ENCODE peak calls at places on chromosomes 16 and 17, in nine cellular contexts. C, N, A, K, R, Y, F, J and I are unnamed samples.

GRCh38 chr16:57773680-57774295 is 28.5 kb downstream of the KIFC3 start:
- DNase-seq in J (peak), A (peak), K (no peak), R (no peak), Y (no peak), C (no peak), F (no peak), N (no peak), I (no peak)

GRCh38 chr17:55175788-55176425 is 88.9 kb upstream of the HLF start:
- DNase-seq in C (no peak), J (no peak), A (no peak), K (no peak), R (no peak), N (no peak), Y (no peak), F (no peak), I (no peak)

GRCh38 chr17:18185832-18186231 is 2.2 kb downstream of the ALKBH5 start:
- DNase-seq in C (no peak), A (no peak), K (no peak), Y (no peak), R (no peak), N (no peak), F (no peak), J (no peak), I (no peak)

GRCh38 chr16:85082553-85083050 is 29.7 kb downstream of the CIBAR2 start:
- DNase-seq in A (no peak), J (no peak), C (no peak), Y (no peak), R (no peak), K (no peak), F (no peak), N (no peak), I (no peak)

GRCh38 chr17:32625971-32626370 is 139.2 kb downstream of the CDK5R1 start:
- DNase-seq in A (peak), Y (peak), F (no peak), J (no peak), C (no peak), K (no peak), R (no peak), N (no peak), I (no peak)

GRCh38 chr16:81997738-81998137 is 13.5 kb downstream of the SDR42E1 start:
- DNase-seq in A (no peak), J (no peak), R (no peak), Y (no peak), K (peak), C (no peak), N (no peak), F (no peak), I (peak)

GRCh38 chr17:9255838-9256237 is 234.5 kb downstream of the NTN1 start:
- DNase-seq in K (no peak), J (no peak), F (no peak), N (no peak), C (no peak), A (no peak), Y (no peak), R (no peak), I (no peak)

GRCh38 chr17:37699285-37699973 is 45.4 kb downstream of the HNF1B start:
- DNase-seq in K (no peak), R (no peak), N (no peak), Y (no peak), A (no peak), J (no peak), F (no peak), C (no peak), I (no peak)

GRCh38 chr17:6421700-6422604 is 13.0 kb downstream of the AIPL1 start:
- DNase-seq in J (peak), A (peak), C (peak), F (peak), K (peak), R (peak), Y (peak), N (peak), I (peak)

GRCh38 chr16:53417011-53417410 is 17.3 kb upstream of the RBL2 start:
- DNase-seq in N (no peak), C (no peak), F (no peak), K (no peak), A (no peak), Y (no peak), R (no peak), J (no peak), I (no peak)

GRCh38 chr16:55588799-55589198 is 22.3 kb downstream of the CAPNS2 start:
- DNase-seq in C (no peak), N (no peak), R (no peak), K (no peak), F (no peak), J (no peak), A (no peak), Y (no peak), I (no peak)

GRCh38 chr16:70697601-70698170 is 11.8 kb upstream of the MTSS2 start:
- DNase-seq in F (no peak), R (no peak), Y (no peak), N (no peak), C (no peak), J (no peak), A (no peak), K (no peak), I (no peak)

GRCh38 chr17:82058230-82058854 is 6.6 kb downstream of the GPS1 start:
- DNase-seq in R (no peak), A (no peak), N (no peak), J (no peak), F (no peak), K (no peak), C (no peak), Y (no peak), I (no peak)

GRCh38 chr17:32876414-32877163 is at the start of gene MYO1D:
- DNase-seq in N (peak), Y (no peak), J (peak), C (peak), A (peak), K (no peak), F (no peak), R (peak), I (peak)

GRCh38 chr17:63381101-63381729 is 64.9 kb downstream of the CYB561 start:
- DNase-seq in C (no peak), K (no peak), R (no peak), J (no peak), F (no peak), A (no peak), Y (peak), N (no peak), I (no peak)

GRCh38 chr17:45428954-45429337 is 3.7 kb downstream of the ARHGAP27 start:
- DNase-seq in N (no peak), K (no peak), J (no peak), C (no peak), Y (peak), F (no peak), A (no peak), R (no peak), I (no peak)

GRCh38 chr17:63433746-63434591 is 12.1 kb downstream of the CYB561 start:
- DNase-seq in R (peak), J (peak), F (peak), K (peak), Y (peak), N (peak), C (peak), A (peak), I (peak)

GRCh38 chr16:2239231-2239675 is 3.0 kb downstream of the DNASE1L2 start:
- DNase-seq in J (no peak), N (no peak), Y (no peak), A (no peak), K (no peak), C (no peak), R (no peak), F (no peak), I (no peak)

GRCh38 chr17:14304876-14305636 is 4.2 kb downstream of the HS3ST3B1 start:
- DNase-seq in F (no peak), R (no peak), J (no peak), Y (no peak), N (no peak), C (no peak), A (no peak), K (no peak), I (no peak)

GRCh38 chr17:4329838-4330237 is 36.6 kb downstream of the UBE2G1 start:
- DNase-seq in K (no peak), C (no peak), Y (no peak), J (no peak), A (no peak), R (no peak), F (no peak), N (no peak), I (no peak)

GRCh38 chr16:50371936-50372595 is 3.3 kb upstream of the BRD7 start:
- DNase-seq in R (no peak), J (no peak), F (no peak), C (peak), A (peak), Y (peak), N (no peak), K (no peak), I (peak)

GRCh38 chr16:68235882-68236803 is at the start of gene ESRP2:
- DNase-seq in F (no peak), A (peak), J (no peak), K (no peak), N (peak), Y (no peak), R (no peak), C (peak), I (no peak)

GRCh38 chr17:75827291-75828050 is 16.7 kb downstream of the UNC13D start:
- DNase-seq in Y (peak), R (peak), A (peak), C (peak), N (peak), F (no peak), J (peak), K (no peak), I (peak)

GRCh38 chr17:79617304-79617703 is 6.5 kb upstream of the RBFOX3 start:
- DNase-seq in J (peak), R (no peak), A (no peak), K (no peak), Y (peak), C (no peak), F (no peak), N (no peak), I (no peak)

GRCh38 chr17:16512011-16512410 is 20.0 kb upstream of the LRRC75A start:
- DNase-seq in J (no peak), A (no peak), N (no peak), F (no peak), K (no peak), C (no peak), R (no peak), Y (no peak), I (no peak)

GRCh38 chr16:14560523-14560922 is 69.5 kb downstream of the PARN start:
- DNase-seq in C (no peak), J (no peak), F (no peak), K (no peak), R (no peak), N (no peak), Y (no peak), A (no peak), I (no peak)

GRCh38 chr16:14564323-14564722 is 65.7 kb downstream of the PARN start:
- DNase-seq in N (no peak), K (no peak), A (peak), F (no peak), J (no peak), Y (no peak), R (no peak), C (no peak), I (no peak)

GRCh38 chr16:14564881-14565687 is 65.0 kb downstream of the PARN start:
- DNase-seq in N (no peak), A (no peak), C (no peak), K (peak), R (no peak), J (no peak), Y (no peak), F (no peak), I (no peak)

GRCh38 chr16:14565688-14566025 is 64.4 kb downstream of the PARN start:
- DNase-seq in A (no peak), C (no peak), N (no peak), R (no peak), J (no peak), Y (no peak), F (no peak), K (no peak), I (no peak)

GRCh38 chr16:14562691-14563491 is 67.2 kb downstream of the PARN start:
- DNase-seq in N (no peak), A (peak), J (no peak), R (peak), F (no peak), K (no peak), Y (peak), C (no peak), I (no peak)
- TF ChIP-seq CTCF in N (peak), A (peak), J (peak), R (no peak), F (peak), K (no peak), Y (no peak), C (no peak), I (no peak)

DNA sequence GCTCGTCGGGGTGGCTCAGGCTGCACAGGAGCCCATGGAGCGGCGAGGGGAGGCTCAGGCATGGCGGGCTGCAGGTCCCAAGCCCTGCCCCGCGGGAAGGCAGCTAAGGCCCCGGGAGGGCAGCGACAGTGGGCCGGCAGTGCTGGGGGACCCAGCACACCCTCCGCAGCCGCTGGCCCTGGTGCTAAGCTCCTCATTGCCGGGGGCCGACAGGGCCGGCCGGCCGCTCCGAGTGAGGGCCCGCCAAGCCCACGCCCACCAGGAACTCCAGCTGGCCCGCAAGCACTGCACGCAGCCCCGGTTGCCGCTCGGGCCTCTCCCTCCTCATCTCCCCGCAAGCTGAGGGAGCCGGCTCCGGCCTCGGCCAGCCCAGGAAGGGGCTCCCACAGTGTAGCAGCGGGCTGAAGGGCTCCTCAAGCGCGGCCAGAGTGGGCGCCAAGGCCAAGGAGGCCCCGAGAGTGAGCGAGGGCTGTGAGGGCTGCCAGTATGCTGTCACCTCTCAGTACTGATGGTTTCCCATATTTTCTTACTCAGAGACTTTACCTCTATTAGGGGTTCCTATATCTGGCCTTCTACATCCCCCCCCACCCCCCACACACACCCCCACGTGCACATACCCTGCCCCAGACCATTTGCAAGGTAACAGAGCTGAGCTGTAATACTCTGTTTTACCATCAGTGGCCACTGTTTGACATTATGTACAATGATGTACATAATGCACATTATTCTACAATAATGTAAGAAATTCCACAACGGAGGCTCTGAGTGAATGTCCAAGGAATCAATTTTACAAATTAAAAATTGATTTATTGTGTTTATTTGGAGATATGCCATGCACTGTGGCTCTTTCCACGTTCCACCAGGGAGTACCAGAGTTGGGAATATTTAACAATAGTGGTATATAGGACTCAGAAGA is 3.7 kb upstream of the VAT1L start:
- DNase-seq in A (no peak), R (no peak), K (no peak), J (no peak), C (no peak), N (no peak), F (no peak), Y (no peak), I (no peak)
- TF ChIP-seq CTCF in A (no peak), R (no peak), K (no peak), J (peak), C (no peak), N (peak), F (peak), Y (no peak), I (no peak)

DNA sequence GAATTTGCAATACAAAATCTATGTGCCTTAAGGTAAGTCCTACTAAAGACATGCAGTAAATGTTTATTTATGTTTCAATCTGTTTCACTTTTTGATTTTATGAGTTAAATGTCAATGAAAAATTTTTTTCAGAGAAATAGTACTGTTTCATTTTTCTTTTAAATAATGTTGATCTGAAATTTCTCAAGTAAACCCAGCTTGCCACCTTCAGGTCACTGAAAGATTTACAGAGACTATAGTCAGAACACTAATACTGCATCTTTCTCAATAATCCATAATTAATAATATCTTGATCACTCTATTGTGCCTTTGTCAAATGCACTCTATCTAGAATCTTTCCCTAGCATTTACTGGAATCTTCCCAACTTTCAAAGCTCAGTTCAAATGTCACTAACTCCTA is 6.5 kb upstream of the DHX40 start:
- DNase-seq in K (no peak), C (no peak), N (no peak), J (no peak), Y (no peak), F (no peak), R (no peak), A (no peak), I (no peak)
- TF ChIP-seq CTCF in K (peak), C (no peak), N (peak), J (peak), Y (peak), F (no peak), R (no peak), A (no peak), I (peak)

DNA sequence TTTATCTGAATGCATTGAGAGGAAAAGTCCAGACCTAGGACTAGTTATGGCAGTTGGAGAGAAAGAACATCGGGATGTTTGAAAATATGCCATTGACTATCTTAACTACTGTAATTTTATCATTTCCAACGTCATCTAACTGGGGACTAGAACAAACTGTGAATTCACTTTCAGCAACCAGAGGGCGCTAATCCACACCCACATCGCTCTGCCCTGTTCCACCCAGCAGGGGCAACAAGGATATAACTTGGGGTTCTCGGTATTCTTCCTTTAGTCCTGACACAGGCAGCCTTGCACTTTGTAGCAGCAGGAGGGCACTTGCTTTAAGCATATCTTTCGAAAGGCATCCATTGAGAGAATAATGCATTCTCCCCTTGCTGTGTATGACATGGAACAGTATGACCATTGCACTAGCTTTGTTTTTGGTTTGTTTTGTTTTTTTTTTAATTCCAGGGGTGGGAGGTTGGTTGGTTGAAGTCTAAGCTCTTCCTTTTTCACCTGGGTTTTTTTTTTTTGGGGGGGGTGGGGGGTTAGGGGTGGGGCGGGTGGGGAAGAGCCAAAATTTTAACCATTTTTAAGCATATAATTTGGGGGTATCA is 31.5 kb downstream of the SIAH1 start:
- DNase-seq in K (peak), Y (peak), F (no peak), A (peak), N (peak), R (peak), J (no peak), C (peak), I (peak)
- TF ChIP-seq CTCF in K (peak), Y (peak), F (peak), A (peak), N (peak), R (peak), J (peak), C (peak), I (peak)

DNA sequence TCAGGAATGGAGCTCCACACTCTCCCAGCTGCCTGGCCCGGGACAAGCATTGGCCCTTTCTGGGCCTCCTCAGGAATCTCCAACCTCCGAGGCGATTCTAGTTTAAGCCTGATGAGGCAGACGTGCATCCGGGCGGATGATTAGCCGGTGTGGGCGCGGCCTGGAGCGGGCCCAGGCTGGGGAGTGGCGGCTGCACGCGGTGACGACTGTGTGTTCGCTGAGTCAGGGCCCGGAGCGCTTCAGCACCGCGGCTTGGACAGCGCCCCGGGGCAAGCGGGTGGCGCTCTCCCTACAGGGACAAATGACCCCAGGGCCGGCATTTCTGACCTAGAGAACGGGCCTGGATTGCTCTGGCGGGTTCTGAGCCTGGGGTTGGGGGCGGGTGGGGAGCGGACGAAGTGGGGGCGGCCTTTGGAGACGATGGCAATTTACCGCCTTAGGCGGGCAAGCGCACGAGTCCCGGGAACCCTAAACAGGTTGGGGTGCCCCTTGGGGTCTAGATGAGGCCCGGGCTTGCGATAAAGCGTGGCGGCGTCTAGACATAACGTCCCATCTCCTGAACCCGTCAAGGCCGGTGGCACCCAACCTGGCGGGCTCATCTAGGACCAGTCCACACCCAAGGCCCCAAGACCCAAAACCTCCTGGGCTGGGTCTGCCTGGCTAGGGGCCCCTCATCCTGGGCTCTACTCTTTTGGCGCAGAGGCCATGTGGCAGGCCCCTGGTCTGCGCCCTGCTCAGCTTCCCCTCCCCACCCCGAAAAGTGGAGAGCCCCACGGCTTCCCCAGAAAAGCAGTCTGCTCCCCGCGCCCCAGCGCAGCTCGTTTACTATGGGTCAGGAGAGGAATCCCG is 22.3 kb upstream of the ZNHIT3 start:
- DNase-seq in A (peak), F (no peak), R (peak), Y (peak), C (peak), K (no peak), N (no peak), J (peak), I (peak)
- TF ChIP-seq CTCF in A (no peak), F (no peak), R (no peak), Y (no peak), C (no peak), K (no peak), N (no peak), J (no peak), I (no peak)